ENCODE peak calls at places on chromosomes 3 and 15, in nine cellular contexts. One of them, this sample, is unnamed.
A peak's percentile ranks its signal among the peaks of the same experiment; 100 is the strongest.

GRCh38 chr3:189512039-189512438 is 119.2 kb upstream of the TP63 start:
- DNase-seq in GM20000: peak; percentile 43
- DNase-seq in AML-193: peak; percentile 67
- DNase-seq in HT1080: no peak
- DNase-seq in Panc1: no peak
- DNase-seq in epithelial cell of esophagus: no peak
- DNase-seq in stromal cell of bone marrow: no peak
- DNase-seq in fibroblast of lung: no peak
- DNase-seq in iPS-NIHi11: no peak
- DNase-seq in this sample: no peak

GRCh38 chr3:79930196-79930595 is 162.4 kb upstream of the ROBO1 start:
- DNase-seq in iPS-NIHi11: no peak
- DNase-seq in HT1080: no peak
- DNase-seq in GM20000: no peak
- DNase-seq in epithelial cell of esophagus: no peak
- DNase-seq in AML-193: no peak
- DNase-seq in Panc1: no peak
- DNase-seq in stromal cell of bone marrow: no peak
- DNase-seq in fibroblast of lung: no peak
- DNase-seq in this sample: no peak

GRCh38 chr3:148089171-148089570 is 608.5 kb upstream of the AGTR1 start:
- DNase-seq in iPS-NIHi11: no peak
- DNase-seq in AML-193: no peak
- DNase-seq in epithelial cell of esophagus: no peak
- DNase-seq in GM20000: no peak
- DNase-seq in fibroblast of lung: no peak
- DNase-seq in stromal cell of bone marrow: no peak
- DNase-seq in Panc1: no peak
- DNase-seq in HT1080: peak; percentile 30
- DNase-seq in this sample: no peak

GRCh38 chr3:160929595-160929994 is 173.6 kb downstream of the PPM1L start:
- DNase-seq in HT1080: peak; percentile 51
- DNase-seq in Panc1: no peak
- DNase-seq in iPS-NIHi11: no peak
- DNase-seq in epithelial cell of esophagus: no peak
- DNase-seq in fibroblast of lung: no peak
- DNase-seq in GM20000: no peak
- DNase-seq in stromal cell of bone marrow: no peak
- DNase-seq in AML-193: no peak
- DNase-seq in this sample: no peak

GRCh38 chr3:31002730-31003129 is 108.3 kb upstream of the GADL1 start:
- DNase-seq in HT1080: no peak
- DNase-seq in fibroblast of lung: no peak
- DNase-seq in stromal cell of bone marrow: no peak
- DNase-seq in AML-193: no peak
- DNase-seq in GM20000: peak; percentile 8
- DNase-seq in Panc1: no peak
- DNase-seq in epithelial cell of esophagus: no peak
- DNase-seq in iPS-NIHi11: no peak
- DNase-seq in this sample: no peak

GRCh38 chr3:197953881-197954280 is 3.9 kb downstream of the RPL35A start:
- DNase-seq in fibroblast of lung: no peak
- DNase-seq in epithelial cell of esophagus: no peak
- DNase-seq in iPS-NIHi11: no peak
- DNase-seq in Panc1: no peak
- DNase-seq in GM20000: no peak
- DNase-seq in stromal cell of bone marrow: peak; percentile 74
- DNase-seq in HT1080: peak; percentile 53
- DNase-seq in AML-193: no peak
- DNase-seq in this sample: no peak

GRCh38 chr3:13372656-13373055 is 47.5 kb downstream of the NUP210 start:
- DNase-seq in iPS-NIHi11: no peak
- DNase-seq in HT1080: no peak
- DNase-seq in Panc1: no peak
- DNase-seq in fibroblast of lung: no peak
- DNase-seq in epithelial cell of esophagus: no peak
- DNase-seq in stromal cell of bone marrow: no peak
- DNase-seq in AML-193: no peak
- DNase-seq in GM20000: no peak
- DNase-seq in this sample: no peak

GRCh38 chr15:58919232-58919631 is 14.2 kb downstream of the SLTM start:
- DNase-seq in HT1080: no peak
- DNase-seq in stromal cell of bone marrow: no peak
- DNase-seq in Panc1: no peak
- DNase-seq in iPS-NIHi11: no peak
- DNase-seq in epithelial cell of esophagus: no peak
- DNase-seq in AML-193: no peak
- DNase-seq in fibroblast of lung: no peak
- DNase-seq in GM20000: no peak
- DNase-seq in this sample: no peak

This sample was measured in foreskin keratinocyte.